ENCODE peak calls at places on chromosomes 3 and 15, in five cellular contexts. Z is fibroblast of lung, L is dorsolateral prefrontal cortex, G is tibial artery, O is glutamatergic neuron. J is an unnamed sample.
A peak's percentile ranks its signal among the peaks of the same experiment; 100 is the strongest.

GRCh38 chr15:64635486-64635815 is 139.9 kb downstream of the RBPMS2 start:
- DNase-seq in L (no peak), G (no peak), Z (peak; percentile 86), O (no peak), J (no peak)

GRCh38 chr3:136109499-136109898 is 86.6 kb downstream of the MSL2 start:
- DNase-seq in O (no peak), L (no peak), Z (no peak), G (no peak), J (no peak)

GRCh38 chr3:132289311-132289710 is 27.9 kb upstream of the ACP3 start:
- DNase-seq in O (no peak), L (no peak), G (no peak), Z (peak; percentile 11), J (no peak)

GRCh38 chr3:175150812-175151411 is 291.8 kb downstream of the NAALADL2 start:
- DNase-seq in Z (peak; percentile 41), O (no peak), L (no peak), G (no peak), J (no peak)

GRCh38 chr15:74954515-74954914 is 2.1 kb downstream of the RPP25 start:
- DNase-seq in G (no peak), Z (peak; percentile 85), O (no peak), L (no peak), J (no peak)

GRCh38 chr3:109977903-109978302 is 640.6 kb upstream of the DPPA4 start:
- DNase-seq in L (no peak), Z (no peak), G (no peak), O (no peak), J (no peak)

GRCh38 chr3:69129531-69129930 is 7.1 kb upstream of the LMOD3 start:
- DNase-seq in O (no peak), Z (no peak), L (no peak), G (no peak), J (no peak)

GRCh38 chr3:75144396-75144795 is 519.7 kb upstream of the FRG2C start:
- DNase-seq in Z (no peak), G (no peak), L (no peak), O (no peak), J (no peak)

GRCh38 chr3:138452491-138452890 is 18.1 kb downstream of the ESYT3 start:
- DNase-seq in G (peak; percentile 13), L (no peak), Z (no peak), O (no peak), J (peak; percentile 67)

GRCh38 chr15:62739507-62739906 is 303.0 kb upstream of the TPM1 start:
- DNase-seq in Z (peak; percentile 92), L (no peak), O (no peak), G (no peak), J (no peak)

GRCh38 chr3:196757876-196758739 is 18.5 kb downstream of the PAK2 start:
- DNase-seq in Z (peak; percentile 84), O (no peak), G (no peak), L (no peak), J (no peak)

GRCh38 chr15:25797511-25798206 is 65.5 kb downstream of the ATP10A start:
- DNase-seq in O (no peak), L (no peak), Z (no peak), G (peak; percentile 72), J (peak; percentile 75)

GRCh38 chr3:115100172-115100571 is 46.9 kb downstream of the ZBTB20 start:
- DNase-seq in Z (peak; percentile 89), O (no peak), L (no peak), G (no peak), J (no peak)

GRCh38 chr3:72255736-72256559 is 471.0 kb upstream of the PROK2 start:
- DNase-seq in G (peak; percentile 82), Z (no peak), L (no peak), O (no peak), J (no peak)

GRCh38 chr3:5095879-5096278 is 26.2 kb upstream of the ARL8B start:
- DNase-seq in O (peak; percentile 82), Z (peak; percentile 29), G (no peak), L (no peak), J (no peak)

GRCh38 chr3:193915099-193915498 is 220.8 kb upstream of the HES1 start:
- DNase-seq in L (no peak), Z (no peak), O (no peak), G (no peak), J (no peak)

GRCh38 chr3:59726279-59726678 is 676.5 kb upstream of the CFAP20DC start:
- DNase-seq in L (no peak), O (no peak), Z (no peak), G (no peak), J (no peak)

GRCh38 chr3:114809668-114810413 is 337.2 kb downstream of the ZBTB20 start:
- DNase-seq in G (no peak), O (no peak), Z (peak; percentile 8), L (no peak), J (no peak)

GRCh38 chr3:73236867-73237266 is 175.4 kb downstream of the EBLN2 start:
- DNase-seq in L (no peak), G (no peak), O (no peak), Z (peak; percentile 35), J (no peak)

GRCh38 chr15:38130739-38131498 is 121.7 kb upstream of the SPRED1 start:
- DNase-seq in G (peak; percentile 90), L (peak; percentile 59), O (no peak), Z (peak; percentile 97), J (peak; percentile 84)

GRCh38 chr3:156620901-156621300 is 53.5 kb upstream of the TIPARP start:
- DNase-seq in L (no peak), G (no peak), O (no peak), Z (peak; percentile 40), J (no peak)

GRCh38 chr15:40115670-40116093 is 7.0 kb upstream of the BMF start:
- DNase-seq in Z (no peak), L (no peak), G (peak; percentile 75), O (no peak), J (no peak)

GRCh38 chr3:42535981-42536784 is 33.7 kb downstream of the VIPR1 start:
- DNase-seq in Z (no peak), O (peak; percentile 30), L (no peak), G (no peak), J (no peak)

GRCh38 chr3:64653101-64653500 is 34.7 kb downstream of the ADAMTS9 start:
- DNase-seq in O (no peak), G (no peak), L (no peak), Z (peak; percentile 11), J (no peak)

GRCh38 chr3:64651791-64652241 is 36.0 kb downstream of the ADAMTS9 start:
- DNase-seq in L (no peak), O (no peak), Z (peak; percentile 43), G (no peak), J (no peak)

GRCh38 chr3:64650710-64651109 is 37.1 kb downstream of the ADAMTS9 start:
- DNase-seq in Z (peak; percentile 55), G (no peak), O (no peak), L (no peak), J (no peak)

GRCh38 chr3:64650096-64650622 is 37.6 kb downstream of the ADAMTS9 start:
- DNase-seq in L (no peak), G (no peak), O (no peak), Z (no peak), J (no peak)

DNA sequence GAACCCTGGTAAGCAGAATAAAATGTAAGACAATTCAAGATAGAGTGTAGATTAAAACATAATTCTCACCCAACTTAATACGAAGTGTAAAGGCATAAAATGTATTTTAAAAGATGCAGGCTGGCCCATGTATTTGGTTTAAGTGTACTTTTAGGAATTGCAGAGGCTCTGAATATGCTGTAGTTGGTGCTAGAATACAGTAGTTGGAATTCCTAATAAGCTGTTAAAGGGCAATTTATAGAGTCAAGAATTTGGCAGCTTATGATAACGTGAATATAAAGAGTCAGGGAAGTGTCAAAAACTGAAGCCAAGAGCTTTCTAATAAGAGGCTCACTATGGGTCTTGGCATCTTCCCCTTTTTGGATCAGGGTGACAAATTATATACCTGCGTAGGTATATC is 36.5 kb downstream of the ADAMTS9 start:
- DNase-seq in L (no peak), Z (no peak), O (no peak), G (no peak), J (no peak)
- TF ChIP-seq CTCF in L (no peak), Z (no peak), O (no peak), G (peak; percentile 14), J (no peak)

DNA sequence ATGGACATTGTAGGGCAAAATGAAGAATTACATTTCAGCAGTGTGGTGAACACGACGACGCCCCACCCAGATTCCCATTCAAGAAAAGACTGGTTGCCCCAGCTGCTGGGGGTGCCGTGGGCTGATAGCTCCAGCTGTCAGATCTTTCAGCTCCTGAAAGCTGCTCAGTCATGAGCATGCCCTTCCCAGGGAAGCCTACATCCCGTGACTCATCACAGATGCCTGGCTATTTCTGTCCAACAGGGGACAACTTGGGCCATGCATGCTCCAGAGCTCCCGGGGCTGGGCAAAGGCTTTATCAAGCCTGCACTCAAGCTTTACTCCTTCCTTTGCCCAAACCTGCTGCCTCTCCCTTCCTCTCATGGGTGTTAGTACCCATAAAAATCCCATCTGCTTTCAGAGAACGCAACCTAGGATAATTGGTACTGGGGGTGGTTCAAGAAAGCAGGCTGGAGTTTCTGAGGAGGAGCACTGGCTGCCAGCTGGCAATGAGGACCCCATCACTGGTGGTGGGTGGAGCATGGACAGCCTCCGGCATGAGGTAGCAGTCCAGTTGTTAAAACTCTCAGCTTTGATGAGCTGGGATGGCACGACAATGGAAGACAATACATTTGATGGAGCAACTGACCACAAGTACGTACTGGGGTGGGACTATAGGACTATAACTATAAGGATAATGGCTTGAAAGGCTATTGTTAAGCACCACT is 16.4 kb upstream of the ST8SIA2 start:
- DNase-seq in G (no peak), L (peak; percentile 74), Z (peak; percentile 34), O (no peak), J (no peak)
- TF ChIP-seq CTCF in G (no peak), L (no peak), Z (no peak), O (no peak), J (no peak)

GRCh38 chr3:55723653-55724406 is 236.7 kb upstream of the WNT5A start:
- DNase-seq in G (no peak), O (no peak), Z (no peak), L (no peak), J (no peak)

GRCh38 chr3:55719508-55719907 is 232.4 kb upstream of the WNT5A start:
- DNase-seq in L (no peak), O (no peak), G (no peak), Z (no peak), J (no peak)

GRCh38 chr3:55724407-55724784 is 237.3 kb upstream of the WNT5A start:
- DNase-seq in G (no peak), L (no peak), O (no peak), Z (no peak), J (no peak)

GRCh38 chr3:55720614-55721013 is 233.5 kb upstream of the WNT5A start:
- DNase-seq in L (no peak), O (no peak), G (no peak), Z (peak; percentile 52), J (no peak)

GRCh38 chr3:55721716-55722484 is 234.8 kb upstream of the WNT5A start:
- DNase-seq in Z (peak; percentile 27), O (no peak), G (no peak), L (no peak), J (no peak)
- TF ChIP-seq CTCF in Z (peak; percentile 71), O (no peak), G (peak; percentile 5), L (no peak), J (no peak)

DNA sequence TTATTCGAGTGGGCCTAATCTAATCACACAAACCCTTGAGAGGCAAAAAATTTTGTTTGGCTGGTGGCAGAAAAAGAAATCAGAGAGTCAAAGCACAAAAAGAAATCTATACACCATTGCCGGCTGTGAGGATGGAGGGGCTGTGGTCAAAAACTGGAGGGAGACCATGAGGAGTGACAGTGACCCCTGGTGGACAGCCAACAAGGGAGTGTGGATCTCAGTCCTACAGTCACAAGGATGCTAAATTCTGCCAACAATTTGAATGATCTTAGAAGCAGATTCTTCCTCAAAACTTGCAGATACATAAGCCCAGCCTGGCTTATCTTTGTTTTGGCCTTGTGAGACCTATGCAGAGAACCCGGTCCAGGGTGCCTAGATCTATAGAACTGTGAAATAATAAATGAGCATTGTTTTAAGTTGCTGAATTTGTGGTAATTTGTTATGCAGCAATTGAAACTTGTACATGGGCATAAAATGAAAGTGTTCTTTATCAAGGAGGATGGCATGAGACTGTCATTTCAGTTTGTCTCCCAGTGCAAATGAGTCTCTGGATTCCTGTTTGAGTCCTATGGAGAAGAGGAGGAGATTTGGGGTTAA is 103.0 kb upstream of the ARHGEF26 start:
- DNase-seq in O (peak; percentile 83), L (no peak), G (no peak), Z (peak; percentile 2), J (no peak)
- TF ChIP-seq CTCF in O (peak; percentile 85), L (no peak), G (no peak), Z (peak; percentile 68), J (peak; percentile 12)

J was measured in coronary artery.